ENCODE peak calls at places on chromosomes 2 and 18, in six cellular contexts. One of them, this sample, is unnamed.

GRCh38 chr2:55839182-55839819 is 84.3 kb downstream of the EFEMP1 start:
- DNase-seq in psoas muscle: no peak
- DNase-seq in GM23338: peak; percentile 73
- DNase-seq in brain microvascular endothelial cell: no peak
- DNase-seq in transverse colon: no peak
- DNase-seq in left lung: no peak
- DNase-seq in this sample: no peak

GRCh38 chr2:44933434-44933951 is 8.0 kb upstream of the SIX3 start:
- DNase-seq in psoas muscle: no peak
- DNase-seq in left lung: no peak
- DNase-seq in brain microvascular endothelial cell: no peak
- DNase-seq in GM23338: no peak
- DNase-seq in transverse colon: no peak
- DNase-seq in this sample: no peak

GRCh38 chr2:191679818-191680600 is 2.1 kb downstream of the NABP1 start:
- DNase-seq in transverse colon: no peak
- DNase-seq in left lung: no peak
- DNase-seq in GM23338: no peak
- DNase-seq in psoas muscle: no peak
- DNase-seq in brain microvascular endothelial cell: no peak
- DNase-seq in this sample: no peak

GRCh38 chr2:162282765-162283425 is 35.6 kb downstream of the IFIH1 start:
- DNase-seq in GM23338: no peak
- DNase-seq in brain microvascular endothelial cell: no peak
- DNase-seq in transverse colon: no peak
- DNase-seq in left lung: no peak
- DNase-seq in psoas muscle: no peak
- DNase-seq in this sample: no peak

GRCh38 chr2:29012211-29012681 is 31.1 kb downstream of the TOGARAM2 start:
- DNase-seq in transverse colon: peak; percentile 42
- DNase-seq in psoas muscle: peak; percentile 98
- DNase-seq in brain microvascular endothelial cell: no peak
- DNase-seq in left lung: no peak
- DNase-seq in GM23338: no peak
- DNase-seq in this sample: no peak

GRCh38 chr2:218886461-218886947 is 5.9 kb downstream of the WNT10A start:
- DNase-seq in brain microvascular endothelial cell: no peak
- DNase-seq in psoas muscle: no peak
- DNase-seq in transverse colon: peak; percentile 74
- DNase-seq in left lung: no peak
- DNase-seq in GM23338: no peak
- DNase-seq in this sample: no peak

GRCh38 chr18:31555971-31556747 is 35.5 kb upstream of the TTR start:
- DNase-seq in psoas muscle: no peak
- DNase-seq in brain microvascular endothelial cell: peak; percentile 71
- DNase-seq in transverse colon: peak; percentile 18
- DNase-seq in left lung: no peak
- DNase-seq in GM23338: peak; percentile 78
- DNase-seq in this sample: peak; percentile 67

GRCh38 chr2:150788741-150789140 is 301.3 kb upstream of the RND3 start:
- DNase-seq in left lung: no peak
- DNase-seq in GM23338: no peak
- DNase-seq in brain microvascular endothelial cell: no peak
- DNase-seq in psoas muscle: no peak
- DNase-seq in transverse colon: no peak
- DNase-seq in this sample: no peak

GRCh38 chr18:51491678-51492372 is 294.3 kb upstream of the MEX3C start:
- DNase-seq in left lung: no peak
- DNase-seq in transverse colon: no peak
- DNase-seq in psoas muscle: no peak
- DNase-seq in GM23338: no peak
- DNase-seq in brain microvascular endothelial cell: no peak
- DNase-seq in this sample: no peak

GRCh38 chr18:13427354-13427753 is 208.8 kb downstream of the LDLRAD4 start:
- DNase-seq in brain microvascular endothelial cell: no peak
- DNase-seq in psoas muscle: no peak
- DNase-seq in left lung: no peak
- DNase-seq in GM23338: no peak
- DNase-seq in transverse colon: no peak
- DNase-seq in this sample: no peak

GRCh38 chr2:209763106-209763505 is 8.5 kb upstream of the UNC80 start:
- DNase-seq in brain microvascular endothelial cell: no peak
- DNase-seq in left lung: no peak
- DNase-seq in GM23338: no peak
- DNase-seq in psoas muscle: no peak
- DNase-seq in transverse colon: no peak
- DNase-seq in this sample: no peak

GRCh38 chr18:62566199-62566598 is 43.4 kb downstream of the ZCCHC2 start:
- DNase-seq in left lung: no peak
- DNase-seq in psoas muscle: peak; percentile 69
- DNase-seq in GM23338: peak; percentile 78
- DNase-seq in brain microvascular endothelial cell: no peak
- DNase-seq in transverse colon: peak; percentile 32
- DNase-seq in this sample: peak; percentile 5

GRCh38 chr18:79283341-79283879 is 112.3 kb upstream of the NFATC1 start:
- DNase-seq in transverse colon: no peak
- DNase-seq in brain microvascular endothelial cell: no peak
- DNase-seq in left lung: no peak
- DNase-seq in psoas muscle: no peak
- DNase-seq in GM23338: no peak
- DNase-seq in this sample: no peak

GRCh38 chr2:218781691-218782528 is at the start of gene CYP27A1:
- DNase-seq in left lung: peak; percentile 89
- DNase-seq in GM23338: peak; percentile 67
- DNase-seq in brain microvascular endothelial cell: no peak
- DNase-seq in transverse colon: peak; percentile 70
- DNase-seq in psoas muscle: peak; percentile 78
- DNase-seq in this sample: no peak

GRCh38 chr18:47915229-47915628 is 15.2 kb downstream of the SMAD2 start:
- DNase-seq in brain microvascular endothelial cell: no peak
- DNase-seq in left lung: no peak
- DNase-seq in psoas muscle: no peak
- DNase-seq in transverse colon: no peak
- DNase-seq in GM23338: no peak
- DNase-seq in this sample: no peak

GRCh38 chr2:75586971-75587370 is 26.2 kb upstream of the EVA1A start:
- DNase-seq in transverse colon: no peak
- DNase-seq in GM23338: no peak
- DNase-seq in left lung: no peak
- DNase-seq in brain microvascular endothelial cell: no peak
- DNase-seq in psoas muscle: no peak
- DNase-seq in this sample: no peak

GRCh38 chr2:73297586-73297985 is 4.2 kb upstream of the EGR4 start:
- DNase-seq in GM23338: peak; percentile 37
- DNase-seq in left lung: no peak
- DNase-seq in transverse colon: no peak
- DNase-seq in brain microvascular endothelial cell: no peak
- DNase-seq in psoas muscle: no peak
- DNase-seq in this sample: no peak

GRCh38 chr2:20698916-20699613 is 32.1 kb downstream of the GDF7 start:
- DNase-seq in psoas muscle: no peak
- DNase-seq in left lung: no peak
- DNase-seq in transverse colon: no peak
- DNase-seq in GM23338: no peak
- DNase-seq in brain microvascular endothelial cell: no peak
- DNase-seq in this sample: no peak

GRCh38 chr2:36352024-36352398 is 3.6 kb upstream of the CRIM1 start:
- DNase-seq in GM23338: peak; percentile 80
- DNase-seq in transverse colon: no peak
- DNase-seq in psoas muscle: no peak
- DNase-seq in left lung: no peak
- DNase-seq in brain microvascular endothelial cell: no peak
- DNase-seq in this sample: no peak

GRCh38 chr2:36357506-36358316 is 2.1 kb downstream of the CRIM1 start:
- DNase-seq in transverse colon: peak; percentile 57
- DNase-seq in psoas muscle: peak; percentile 80
- DNase-seq in left lung: peak; percentile 68
- DNase-seq in GM23338: peak; percentile 71
- DNase-seq in brain microvascular endothelial cell: peak; percentile 70
- DNase-seq in this sample: peak; percentile 66

GRCh38 chr18:48121752-48122151 is 191.3 kb upstream of the SMAD2 start:
- DNase-seq in left lung: no peak
- DNase-seq in GM23338: no peak
- DNase-seq in transverse colon: no peak
- DNase-seq in psoas muscle: no peak
- DNase-seq in brain microvascular endothelial cell: no peak
- DNase-seq in this sample: no peak

GRCh38 chr18:13217466-13217961 is 1.0 kb upstream of the LDLRAD4 start:
- DNase-seq in GM23338: peak; percentile 67
- DNase-seq in psoas muscle: peak; percentile 85
- DNase-seq in left lung: peak; percentile 86
- DNase-seq in brain microvascular endothelial cell: no peak
- DNase-seq in transverse colon: peak; percentile 70
- DNase-seq in this sample: no peak

GRCh38 chr2:74806913-74807312 is 27.0 kb upstream of the HK2 start:
- DNase-seq in left lung: no peak
- DNase-seq in GM23338: no peak
- DNase-seq in brain microvascular endothelial cell: no peak
- DNase-seq in psoas muscle: no peak
- DNase-seq in transverse colon: no peak
- DNase-seq in this sample: no peak

GRCh38 chr2:153287109-153287801 is 191.3 kb downstream of the RPRM start:
- DNase-seq in transverse colon: no peak
- DNase-seq in psoas muscle: no peak
- DNase-seq in GM23338: peak; percentile 50
- DNase-seq in brain microvascular endothelial cell: no peak
- DNase-seq in left lung: no peak
- DNase-seq in this sample: no peak

GRCh38 chr2:240565267-240566202 is 2.7 kb upstream of the RNPEPL1 start:
- DNase-seq in GM23338: no peak
- DNase-seq in left lung: peak; percentile 97
- DNase-seq in psoas muscle: peak; percentile 81
- DNase-seq in brain microvascular endothelial cell: peak; percentile 69
- DNase-seq in transverse colon: peak; percentile 90
- DNase-seq in this sample: no peak

GRCh38 chr2:11775384-11775783 is 29.0 kb downstream of the LPIN1 start:
- DNase-seq in left lung: no peak
- DNase-seq in psoas muscle: no peak
- DNase-seq in GM23338: no peak
- DNase-seq in brain microvascular endothelial cell: no peak
- DNase-seq in transverse colon: no peak
- DNase-seq in this sample: no peak

GRCh38 chr2:29042581-29043075 is 31.7 kb downstream of the PCARE start:
- DNase-seq in left lung: no peak
- DNase-seq in brain microvascular endothelial cell: peak; percentile 54
- DNase-seq in psoas muscle: no peak
- DNase-seq in transverse colon: no peak
- DNase-seq in GM23338: no peak
- DNase-seq in this sample: no peak

GRCh38 chr2:100982431-100982861 is 19.6 kb upstream of the RPL31 start:
- DNase-seq in brain microvascular endothelial cell: no peak
- DNase-seq in transverse colon: no peak
- DNase-seq in GM23338: peak; percentile 40
- DNase-seq in psoas muscle: no peak
- DNase-seq in left lung: no peak
- DNase-seq in this sample: no peak

GRCh38 chr2:100983684-100984310 is 18.3 kb upstream of the RPL31 start:
- DNase-seq in transverse colon: no peak
- DNase-seq in GM23338: no peak
- DNase-seq in psoas muscle: no peak
- DNase-seq in left lung: no peak
- DNase-seq in brain microvascular endothelial cell: no peak
- DNase-seq in this sample: no peak

GRCh38 chr2:100984892-100985307 is 17.2 kb upstream of the RPL31 start:
- DNase-seq in transverse colon: peak; percentile 77
- DNase-seq in GM23338: peak; percentile 91
- DNase-seq in left lung: peak; percentile 92
- DNase-seq in psoas muscle: peak; percentile 88
- DNase-seq in brain microvascular endothelial cell: peak; percentile 59
- DNase-seq in this sample: peak; percentile 52

GRCh38 chr2:100981011-100981410 is 21.1 kb upstream of the RPL31 start:
- DNase-seq in GM23338: no peak
- DNase-seq in psoas muscle: no peak
- DNase-seq in left lung: no peak
- DNase-seq in transverse colon: no peak
- DNase-seq in brain microvascular endothelial cell: no peak
- DNase-seq in this sample: no peak

GRCh38 chr2:100983201-100983600 is 18.9 kb upstream of the RPL31 start:
- DNase-seq in transverse colon: no peak
- DNase-seq in GM23338: no peak
- DNase-seq in left lung: no peak
- DNase-seq in psoas muscle: no peak
- DNase-seq in brain microvascular endothelial cell: no peak
- DNase-seq in this sample: no peak
- TF ChIP-seq CTCF in transverse colon: no peak
- TF ChIP-seq CTCF in GM23338: no peak
- TF ChIP-seq CTCF in left lung: no peak
- TF ChIP-seq CTCF in psoas muscle: no peak
- TF ChIP-seq CTCF in brain microvascular endothelial cell: no peak
- TF ChIP-seq CTCF in this sample: no peak

DNA sequence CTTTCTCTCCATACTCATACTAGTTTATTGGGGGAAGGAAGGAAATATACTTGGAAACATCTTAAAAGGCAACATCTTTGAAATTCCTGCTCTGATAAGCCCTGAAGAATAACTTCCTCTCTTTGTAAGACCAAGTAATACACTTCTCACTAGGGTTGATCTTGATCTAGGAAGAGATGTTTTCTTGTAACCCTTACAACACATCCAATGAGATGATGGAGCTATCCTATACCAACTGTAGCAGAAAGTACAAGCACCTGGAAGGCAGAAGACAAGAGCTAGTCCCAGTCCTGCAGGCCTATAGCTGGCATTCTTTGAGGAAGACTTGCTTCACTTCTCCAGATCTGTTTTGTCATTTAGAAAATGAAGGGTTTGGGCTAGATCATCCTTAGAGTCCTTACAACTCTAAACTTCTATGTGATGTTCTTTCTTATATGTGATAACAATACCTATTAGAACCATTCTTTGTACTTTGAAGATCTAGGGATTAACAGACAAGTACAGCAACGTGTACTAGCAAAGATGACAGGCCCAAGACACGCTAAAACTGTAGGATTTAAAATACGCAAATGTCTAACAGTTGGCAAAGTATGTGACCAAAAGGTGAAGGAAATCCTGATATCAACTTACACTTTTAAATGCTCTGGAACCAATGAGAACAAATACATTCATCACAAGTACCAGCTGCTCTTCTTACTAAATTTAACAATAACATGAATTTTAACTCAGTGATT is 1.8 kb downstream of the ANKRD44 start:
- DNase-seq in transverse colon: no peak
- DNase-seq in GM23338: no peak
- DNase-seq in left lung: no peak
- DNase-seq in psoas muscle: no peak
- DNase-seq in brain microvascular endothelial cell: no peak
- DNase-seq in this sample: no peak
- H3K4me3 ChIP-seq in transverse colon: no peak overlapping the region
- H3K4me3 ChIP-seq in GM23338: peak overlapping the region; percentile 84
- H3K4me3 ChIP-seq in left lung: peak overlapping the region; percentile 75
- H3K4me3 ChIP-seq in psoas muscle: peak overlapping the region; percentile 68
- H3K4me3 ChIP-seq in brain microvascular endothelial cell: no peak overlapping the region
- H3K4me3 ChIP-seq in this sample: peak overlapping the region; percentile 72

GRCh38 chr18:22183647-22184161 is 14.3 kb downstream of the GATA6 start:
- DNase-seq in GM23338: no peak
- DNase-seq in brain microvascular endothelial cell: no peak
- DNase-seq in psoas muscle: no peak
- DNase-seq in left lung: no peak
- DNase-seq in transverse colon: no peak
- DNase-seq in this sample: no peak
- TF ChIP-seq CTCF in GM23338: no peak
- TF ChIP-seq CTCF in brain microvascular endothelial cell: no peak
- TF ChIP-seq CTCF in psoas muscle: no peak
- TF ChIP-seq CTCF in left lung: no peak
- TF ChIP-seq CTCF in transverse colon: no peak
- TF ChIP-seq CTCF in this sample: no peak

GRCh38 chr2:236525416-236525997 is 44.1 kb upstream of the ACKR3 start:
- DNase-seq in GM23338: no peak
- DNase-seq in left lung: no peak
- DNase-seq in psoas muscle: no peak
- DNase-seq in brain microvascular endothelial cell: no peak
- DNase-seq in transverse colon: no peak
- DNase-seq in this sample: no peak
- H3K4me3 ChIP-seq in GM23338: no peak overlapping the region
- H3K4me3 ChIP-seq in left lung: no peak overlapping the region
- H3K4me3 ChIP-seq in psoas muscle: no peak overlapping the region
- H3K4me3 ChIP-seq in brain microvascular endothelial cell: no peak overlapping the region
- H3K4me3 ChIP-seq in transverse colon: no peak overlapping the region
- H3K4me3 ChIP-seq in this sample: no peak overlapping the region